ENCODE peak calls at places on chromosomes 16 and 17, in ten cellular contexts. J, U, D, Q, A, W, P, C, H and I are unnamed samples. For H3K4me1, the result is how much of the 10 kb centered on the place peaks cover.

GRCh38 chr16:2785101-2785991 is 2.0 kb downstream of the PRSS33 start:
- DNase-seq in J (no peak), U (no peak), D (no peak), Q (peak), A (no peak), W (no peak), P (peak), C (no peak), H (peak), I (peak)

GRCh38 chr16:4142268-4142667 is 26.0 kb upstream of the ADCY9 start:
- DNase-seq in J (peak), U (no peak), D (no peak), Q (no peak), A (no peak), W (peak), P (no peak), C (no peak), H (no peak), I (no peak)

GRCh38 chr16:598823-599739 is 9.2 kb downstream of the RAB40C start:
- DNase-seq in J (no peak), U (no peak), D (no peak), Q (no peak), A (no peak), W (no peak), P (no peak), C (no peak), H (no peak), I (no peak)

GRCh38 chr17:15957206-15957605 is 12.3 kb downstream of the ADORA2B start:
- DNase-seq in J (no peak), U (no peak), D (peak), Q (peak), A (no peak), W (no peak), P (no peak), C (no peak), H (no peak), I (no peak)

GRCh38 chr17:81002409-81003361 is 11.0 kb downstream of the CHMP6 start:
- DNase-seq in J (no peak), U (peak), D (no peak), Q (peak), A (peak), W (no peak), P (no peak), C (peak), H (peak), I (no peak)

GRCh38 chr17:72139213-72139612 is 18.4 kb downstream of the SOX9 start:
- DNase-seq in J (no peak), U (no peak), D (no peak), Q (no peak), A (no peak), W (no peak), P (no peak), C (no peak), H (no peak), I (no peak)

GRCh38 chr16:53912155-53912554 is 208.2 kb downstream of the FTO start:
- DNase-seq in J (no peak), U (no peak), D (no peak), Q (no peak), A (no peak), W (peak), P (no peak), C (no peak), H (no peak), I (no peak)

GRCh38 chr16:80148826-80149225 is 392.0 kb upstream of the DYNLRB2 start:
- DNase-seq in J (no peak), U (no peak), D (no peak), Q (no peak), A (no peak), W (no peak), P (no peak), C (no peak), H (no peak), I (no peak)

GRCh38 chr17:32623196-32623595 is 136.4 kb downstream of the CDK5R1 start:
- DNase-seq in J (no peak), U (no peak), D (no peak), Q (no peak), A (no peak), W (no peak), P (no peak), C (no peak), H (no peak), I (no peak)

GRCh38 chr17:74815671-74816370 is 39.7 kb upstream of the NAT9 start:
- DNase-seq in J (no peak), U (no peak), D (no peak), Q (peak), A (no peak), W (no peak), P (no peak), C (no peak), H (no peak), I (peak)

GRCh38 chr17:5077781-5078105 is 524 bp upstream of the ZFP3 start:
- DNase-seq in J (no peak), U (no peak), D (no peak), Q (no peak), A (no peak), W (no peak), P (no peak), C (no peak), H (no peak), I (no peak)

GRCh38 chr17:28053044-28053670 is 10.7 kb downstream of the NLK start:
- DNase-seq in J (no peak), U (no peak), D (no peak), Q (no peak), A (no peak), W (no peak), P (no peak), C (no peak), H (no peak), I (no peak)

GRCh38 chr16:87384162-87384999 is 805 bp upstream of the FBXO31 start:
- DNase-seq in J (no peak), U (no peak), D (no peak), Q (peak), A (peak), W (no peak), P (no peak), C (peak), H (no peak), I (peak)
- H3K4me1 ChIP-seq in J (under half), U (under half), D (under half), Q (under half), A (half or more), W (under half), P (under half), C (under half), H (under half), I (under half)

GRCh38 chr16:56912746-56913703 is 18.9 kb upstream of the HERPUD1 start:
- DNase-seq in J (no peak), U (peak), D (no peak), Q (no peak), A (no peak), W (no peak), P (no peak), C (peak), H (no peak), I (no peak)

GRCh38 chr16:56915311-56916105 is 16.4 kb upstream of the HERPUD1 start:
- DNase-seq in J (no peak), U (peak), D (no peak), Q (no peak), A (peak), W (no peak), P (no peak), C (no peak), H (no peak), I (no peak)

GRCh38 chr16:56916571-56917403 is 15.2 kb upstream of the HERPUD1 start:
- DNase-seq in J (no peak), U (no peak), D (no peak), Q (no peak), A (no peak), W (peak), P (no peak), C (no peak), H (no peak), I (no peak)

GRCh38 chr16:56911771-56912541 is 20.0 kb upstream of the HERPUD1 start:
- DNase-seq in J (no peak), U (peak), D (no peak), Q (no peak), A (peak), W (peak), P (no peak), C (peak), H (no peak), I (no peak)

DNA sequence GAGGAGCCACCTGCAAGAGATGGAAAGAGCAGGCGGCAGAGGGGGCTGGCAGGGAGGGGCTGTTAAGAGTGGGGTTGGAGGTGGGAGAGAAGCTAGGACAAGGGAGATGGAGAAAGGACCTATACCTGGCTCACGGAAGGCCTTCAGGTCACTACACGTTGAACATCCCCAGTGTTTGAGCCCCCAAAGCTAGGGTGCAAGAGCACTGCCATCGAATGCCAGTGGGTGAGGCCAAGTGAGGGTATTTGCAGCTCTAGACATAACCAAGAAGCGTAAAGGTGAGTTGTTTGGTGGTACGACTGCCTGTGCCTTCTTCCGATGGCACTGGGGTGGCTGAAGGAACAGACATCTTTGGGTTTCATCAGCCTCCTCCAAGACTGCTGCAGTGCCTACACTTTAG is 17.0 kb upstream of the HERPUD1 start:
- DNase-seq in J (no peak), U (no peak), D (no peak), Q (no peak), A (no peak), W (no peak), P (no peak), C (no peak), H (no peak), I (no peak)
- H3K4me1 ChIP-seq in J (under half), U (under half), D (under half), Q (under half), A (half or more), W (half or more), P (under half), C (under half), H (under half), I (under half)

GRCh38 chr17:36937001-36937960 is at the start of gene LHX1:
- DNase-seq in J (no peak), U (no peak), D (no peak), Q (no peak), A (no peak), W (no peak), P (no peak), C (no peak), H (no peak), I (peak)

GRCh38 chr17:36939059-36939943 is 2.0 kb downstream of the LHX1 start:
- DNase-seq in J (no peak), U (no peak), D (no peak), Q (no peak), A (no peak), W (no peak), P (no peak), C (no peak), H (no peak), I (peak)

GRCh38 chr17:36939944-36940312 is 2.7 kb downstream of the LHX1 start:
- DNase-seq in J (no peak), U (no peak), D (no peak), Q (no peak), A (no peak), W (no peak), P (no peak), C (no peak), H (no peak), I (peak)

GRCh38 chr17:36937961-36938565 is 788 bp downstream of the LHX1 start:
- DNase-seq in J (no peak), U (peak), D (no peak), Q (no peak), A (no peak), W (no peak), P (no peak), C (no peak), H (no peak), I (peak)

DNA sequence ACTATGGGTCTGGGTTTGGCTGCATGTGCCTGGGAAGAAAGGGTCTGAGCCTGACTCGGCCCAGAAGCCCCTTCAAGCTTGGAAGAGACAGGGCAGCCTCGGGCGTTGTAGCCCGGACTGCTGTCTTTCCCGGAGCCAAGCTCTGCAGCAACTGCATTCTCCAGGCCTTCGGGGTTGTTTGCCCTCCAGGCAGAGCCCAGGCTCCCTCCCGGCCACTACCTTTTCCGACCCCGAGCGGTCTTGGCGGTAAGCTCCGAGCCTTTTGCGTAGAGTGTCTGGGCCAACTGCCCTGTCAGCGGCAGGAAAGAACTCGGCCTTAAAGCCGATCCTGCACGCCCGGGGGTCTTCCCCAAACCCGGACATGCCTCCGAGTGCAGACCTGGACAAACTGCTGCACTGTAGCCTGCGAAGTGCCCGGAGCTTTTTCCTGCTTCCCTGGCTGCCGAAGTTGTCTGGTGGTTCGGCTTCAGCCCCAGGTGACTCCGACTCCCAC is 1.3 kb downstream of the LHX1 start:
- DNase-seq in J (no peak), U (no peak), D (no peak), Q (no peak), A (no peak), W (no peak), P (no peak), C (no peak), H (no peak), I (no peak)
- H3K4me1 ChIP-seq in J (half or more), U (under half), D (under half), Q (under half), A (half or more), W (under half), P (half or more), C (under half), H (under half), I (under half)

DNA sequence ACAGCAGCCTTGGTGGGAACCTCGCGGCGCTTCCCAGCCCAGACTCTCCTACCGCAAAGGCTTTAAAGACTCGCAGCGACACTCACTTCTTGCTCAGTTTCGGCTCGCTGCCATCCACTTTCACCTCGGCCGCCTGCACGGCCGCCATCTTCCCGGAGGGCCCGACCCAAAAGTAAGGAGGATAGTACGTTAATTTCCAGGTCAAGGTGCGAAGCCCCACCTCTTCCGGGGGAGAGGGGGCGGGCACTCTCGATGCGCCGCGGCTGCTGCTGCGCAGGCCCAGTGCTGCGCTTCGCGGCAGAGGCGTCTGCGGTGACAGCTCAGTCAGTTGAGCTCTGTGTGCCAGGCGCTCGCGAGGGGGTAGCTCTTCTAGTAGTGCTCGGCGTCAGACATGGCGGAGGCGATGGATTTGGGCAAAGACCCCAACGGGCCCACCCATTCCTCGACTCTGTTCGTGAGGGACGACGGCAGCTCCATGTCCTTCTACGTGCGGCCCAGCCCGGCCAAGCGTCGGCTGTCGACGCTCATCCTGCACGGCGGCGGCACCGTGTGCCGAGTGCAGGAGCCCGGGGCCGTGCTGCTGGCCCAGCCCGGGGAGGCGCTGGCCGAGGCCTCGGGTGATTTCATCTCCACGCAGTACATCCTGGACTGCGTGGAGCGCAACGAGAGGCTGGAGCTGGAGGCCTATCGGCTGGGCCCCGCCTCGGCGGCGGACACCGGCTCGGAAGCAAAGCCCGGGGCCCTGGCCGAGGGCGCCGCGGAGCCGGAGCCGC is at the start of the genes KARS1 and TERF2IP:
- DNase-seq in J (peak), U (peak), D (peak), Q (peak), A (peak), W (peak), P (peak), C (peak), H (peak), I (peak)
- H3K4me1 ChIP-seq in J (half or more), U (under half), D (under half), Q (under half), A (half or more), W (under half), P (half or more), C (under half), H (under half), I (under half)

DNA sequence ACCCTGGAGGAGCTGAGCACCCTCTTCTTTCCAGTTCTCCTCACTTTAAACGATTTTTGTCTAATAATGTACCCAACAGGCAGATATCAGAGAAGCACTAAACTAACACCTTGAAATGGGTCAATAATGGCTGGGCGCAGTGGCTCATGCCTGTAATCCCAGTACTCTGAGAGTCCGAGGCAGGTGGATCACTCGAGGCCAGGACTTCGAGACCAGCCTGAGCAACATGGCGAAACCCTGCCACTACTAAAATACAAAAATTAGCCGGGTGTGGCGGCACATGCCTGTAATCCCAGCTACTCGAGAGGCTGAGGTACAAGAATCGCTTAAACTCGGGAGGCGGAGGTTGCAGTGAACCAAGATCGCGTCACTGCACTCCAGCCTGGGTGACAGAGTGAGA is 57.4 kb downstream of the ZFHX3 start:
- DNase-seq in J (no peak), U (no peak), D (no peak), Q (no peak), A (no peak), W (no peak), P (no peak), C (no peak), H (no peak), I (no peak)
- H3K4me1 ChIP-seq in J (under half), U (half or more), D (under half), Q (under half), A (half or more), W (under half), P (under half), C (under half), H (under half), I (under half)

GRCh38 chr17:78124081-78124835 is 4.3 kb downstream of the TMC6 start:
- DNase-seq in J (no peak), U (no peak), D (no peak), Q (no peak), A (peak), W (no peak), P (no peak), C (no peak), H (no peak), I (no peak)

GRCh38 chr17:78123258-78123929 is 5.2 kb downstream of the TMC6 start:
- DNase-seq in J (no peak), U (no peak), D (no peak), Q (no peak), A (no peak), W (no peak), P (no peak), C (no peak), H (no peak), I (no peak)

GRCh38 chr17:78125976-78126894 is 2.3 kb downstream of the TMC6 start:
- DNase-seq in J (no peak), U (no peak), D (no peak), Q (peak), A (peak), W (no peak), P (no peak), C (no peak), H (no peak), I (no peak)

GRCh38 chr17:78125138-78125913 is 3.2 kb downstream of the TMC6 start:
- DNase-seq in J (no peak), U (no peak), D (no peak), Q (no peak), A (peak), W (no peak), P (no peak), C (no peak), H (no peak), I (no peak)

DNA sequence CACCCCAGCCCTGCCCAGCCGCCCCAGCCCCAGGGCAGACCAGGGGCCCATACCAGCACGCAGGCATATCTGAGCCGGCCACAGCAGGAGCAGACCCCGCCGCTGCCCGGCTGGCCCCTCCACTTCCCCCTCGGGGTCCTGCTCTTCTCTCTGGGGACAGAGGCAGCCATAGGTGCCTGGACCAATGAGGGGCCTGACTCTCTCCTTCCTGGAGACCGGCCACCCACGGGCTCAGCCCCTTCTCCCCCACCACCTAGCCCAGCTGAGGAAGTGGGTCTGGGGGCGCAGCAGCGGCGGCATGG is 3.8 kb downstream of the TMC6 start:
- DNase-seq in J (no peak), U (no peak), D (no peak), Q (no peak), A (no peak), W (no peak), P (no peak), C (no peak), H (no peak), I (no peak)
- H3K4me1 ChIP-seq in J (half or more), U (under half), D (under half), Q (under half), A (half or more), W (half or more), P (half or more), C (under half), H (under half), I (under half)

GRCh38 chr16:88764080-88764479 is 20.9 kb downstream of the PIEZO1 start:
- DNase-seq in J (no peak), U (no peak), D (no peak), Q (no peak), A (no peak), W (no peak), P (no peak), C (no peak), H (no peak), I (no peak)

GRCh38 chr16:88764913-88765349 is 20.1 kb downstream of the PIEZO1 start:
- DNase-seq in J (no peak), U (no peak), D (no peak), Q (no peak), A (no peak), W (no peak), P (no peak), C (no peak), H (peak), I (no peak)

GRCh38 chr16:88762941-88763340 is 22.1 kb downstream of the PIEZO1 start:
- DNase-seq in J (no peak), U (no peak), D (no peak), Q (no peak), A (no peak), W (no peak), P (no peak), C (no peak), H (no peak), I (no peak)

GRCh38 chr16:88762258-88762870 is 22.7 kb downstream of the PIEZO1 start:
- DNase-seq in J (no peak), U (no peak), D (no peak), Q (no peak), A (no peak), W (no peak), P (no peak), C (no peak), H (no peak), I (no peak)

DNA sequence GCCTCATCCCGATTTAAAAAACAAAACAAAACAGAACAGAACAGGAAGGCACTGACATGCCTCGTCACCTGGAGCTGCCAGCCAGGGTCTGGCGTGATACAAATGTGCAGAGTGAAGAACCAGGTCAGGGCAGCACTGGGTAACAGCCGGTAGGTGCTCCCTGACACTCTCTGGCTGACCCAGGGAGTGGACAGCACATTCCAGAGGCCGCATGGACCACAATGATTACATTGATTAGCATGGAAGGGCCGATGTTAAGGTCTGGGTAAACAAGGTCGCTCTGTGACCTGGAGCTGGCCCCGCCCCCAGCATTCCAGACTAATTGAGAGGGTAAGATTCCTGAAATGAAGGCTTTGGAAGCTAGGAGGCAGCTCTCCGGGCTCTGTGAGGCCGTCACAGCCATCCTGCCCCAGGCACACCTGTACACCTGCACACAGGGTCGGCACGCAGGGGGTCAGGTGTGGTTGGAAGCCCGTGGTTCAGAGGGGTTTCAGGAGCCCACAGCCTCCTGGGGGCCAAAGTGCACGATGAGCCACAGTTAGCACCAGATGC is 21.4 kb downstream of the PIEZO1 start:
- DNase-seq in J (no peak), U (no peak), D (no peak), Q (no peak), A (no peak), W (no peak), P (no peak), C (no peak), H (peak), I (peak)
- H3K4me1 ChIP-seq in J (half or more), U (half or more), D (under half), Q (under half), A (under half), W (under half), P (under half), C (under half), H (under half), I (under half)